ENCODE peak calls at places on chromosomes 2 and 18, in six cellular contexts. T, B, K, U, J and Y are unnamed samples.

GRCh38 chr2:101775092-101775491 is 77.6 kb downstream of the MAP4K4 start:
- DNase-seq in J (no peak), B (no peak), T (peak), K (no peak), U (no peak), Y (no peak)

GRCh38 chr2:88924533-88924932 is 233.1 kb downstream of the RPIA start:
- DNase-seq in K (no peak), U (no peak), J (no peak), T (no peak), B (no peak), Y (no peak)

GRCh38 chr2:216031960-216032689 is 18.8 kb upstream of the MREG start:
- DNase-seq in T (peak), B (no peak), U (no peak), K (peak), J (no peak), Y (peak)

GRCh38 chr18:79383388-79384056 is 12.2 kb upstream of the NFATC1 start:
- DNase-seq in B (no peak), U (no peak), T (no peak), K (no peak), J (no peak), Y (no peak)

GRCh38 chr2:233080836-233081229 is 20.7 kb downstream of the INPP5D start:
- DNase-seq in B (no peak), U (no peak), J (no peak), K (no peak), T (no peak), Y (no peak)

GRCh38 chr2:187528042-187528441 is 26.2 kb downstream of the TFPI start:
- DNase-seq in J (no peak), U (no peak), T (no peak), K (no peak), B (no peak), Y (no peak)

GRCh38 chr18:43805646-43806194 is 528.4 kb upstream of the SYT4 start:
- DNase-seq in J (no peak), U (no peak), T (peak), K (peak), B (no peak), Y (no peak)

GRCh38 chr18:58557013-58557435 is 71.9 kb downstream of the ALPK2 start:
- DNase-seq in K (no peak), B (no peak), J (no peak), T (no peak), U (peak), Y (no peak)

GRCh38 chr2:9800975-9801723 is 42.1 kb upstream of the TAF1B start:
- DNase-seq in K (no peak), U (no peak), B (no peak), T (peak), J (no peak), Y (peak)

GRCh38 chr2:207933396-207934045 is 91.8 kb downstream of the PLEKHM3 start:
- DNase-seq in B (no peak), T (no peak), U (no peak), K (no peak), J (no peak), Y (no peak)

GRCh38 chr2:27992787-27993747 is 102.5 kb downstream of the BABAM2 start:
- DNase-seq in B (no peak), J (no peak), T (peak), K (peak), U (no peak), Y (no peak)

GRCh38 chr2:241545113-241545512 is 13.4 kb upstream of the BOK start:
- DNase-seq in K (peak), T (peak), J (no peak), B (no peak), U (no peak), Y (no peak)

GRCh38 chr2:121099329-121100318 is 185.4 kb downstream of the TFCP2L1 start:
- DNase-seq in K (no peak), T (no peak), B (no peak), U (peak), J (no peak), Y (no peak)

GRCh38 chr2:54545700-54546450 is 89.7 kb downstream of the SPTBN1 start:
- DNase-seq in J (no peak), B (no peak), U (no peak), T (peak), K (no peak), Y (no peak)

GRCh38 chr2:228938629-228939028 is 332.5 kb downstream of the PID1 start:
- DNase-seq in K (peak), U (no peak), T (peak), B (peak), J (no peak), Y (no peak)

GRCh38 chr2:77479895-77480294 is 42.3 kb downstream of the LRRTM4 start:
- DNase-seq in J (no peak), K (no peak), T (no peak), U (no peak), B (no peak), Y (no peak)

GRCh38 chr18:79848579-79849327 is 51.0 kb downstream of the KCNG2 start:
- DNase-seq in U (no peak), J (no peak), T (no peak), B (no peak), K (no peak), Y (no peak)

GRCh38 chr2:28649481-28650260 is 102.0 kb upstream of the PPP1CB start:
- DNase-seq in K (peak), J (no peak), U (no peak), T (peak), B (no peak), Y (no peak)

GRCh38 chr2:149225446-149225845 is 104.9 kb upstream of the LYPD6 start:
- DNase-seq in J (no peak), U (no peak), B (no peak), K (no peak), T (no peak), Y (no peak)

GRCh38 chr18:27966872-27967271 is 210.1 kb downstream of the CDH2 start:
- DNase-seq in T (peak), U (no peak), J (no peak), B (no peak), K (no peak), Y (no peak)

GRCh38 chr18:9930299-9930884 is 16.6 kb downstream of the VAPA start:
- DNase-seq in T (no peak), U (no peak), J (no peak), B (no peak), K (no peak), Y (no peak)

GRCh38 chr2:58235988-58236387 is 5.1 kb downstream of the FANCL start:
- DNase-seq in K (no peak), B (no peak), T (no peak), J (no peak), U (no peak), Y (no peak)
- H3K4me3 ChIP-seq in K (no peak), B (no peak), T (no peak), J (no peak), U (no peak), Y (no peak)

DNA sequence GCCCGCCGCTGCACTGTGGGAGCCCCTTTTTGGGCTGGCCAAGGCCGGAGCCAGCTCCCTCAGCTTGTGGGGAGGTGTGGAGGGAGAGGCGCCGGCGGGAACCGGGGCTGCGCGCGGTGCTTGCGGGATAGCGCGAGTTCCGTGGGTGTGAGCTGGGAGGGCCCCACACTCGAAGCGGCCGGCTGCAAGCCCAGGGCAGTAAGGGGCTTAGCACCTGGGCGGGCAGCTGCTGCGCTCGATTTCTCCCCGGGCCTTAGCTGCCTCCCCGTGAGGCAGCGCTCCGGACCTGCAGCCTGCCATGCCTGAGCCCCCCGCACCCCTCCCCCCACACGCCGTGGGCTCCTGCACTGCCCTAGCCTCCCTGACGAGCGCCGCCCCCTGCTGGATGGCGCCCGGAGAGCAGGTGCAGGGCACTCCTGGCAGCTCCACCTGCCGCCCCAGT is 124.4 kb downstream of the CCDC178 start:
- DNase-seq in B (no peak), J (no peak), K (no peak), T (no peak), U (no peak), Y (no peak)
- H3K4me3 ChIP-seq in B (no peak), J (no peak), K (no peak), T (no peak), U (no peak), Y (no peak)

GRCh38 chr2:202643012-202643858 is 8.5 kb downstream of the FAM117B start:
- DNase-seq in U (no peak), T (no peak), J (no peak), K (no peak), B (peak), Y (no peak)

GRCh38 chr2:202639233-202639632 is 4.5 kb downstream of the FAM117B start:
- DNase-seq in B (no peak), T (no peak), J (no peak), K (no peak), U (no peak), Y (no peak)

GRCh38 chr2:202638710-202639109 is 3.9 kb downstream of the FAM117B start:
- DNase-seq in B (no peak), K (no peak), J (no peak), U (no peak), T (no peak), Y (no peak)

DNA sequence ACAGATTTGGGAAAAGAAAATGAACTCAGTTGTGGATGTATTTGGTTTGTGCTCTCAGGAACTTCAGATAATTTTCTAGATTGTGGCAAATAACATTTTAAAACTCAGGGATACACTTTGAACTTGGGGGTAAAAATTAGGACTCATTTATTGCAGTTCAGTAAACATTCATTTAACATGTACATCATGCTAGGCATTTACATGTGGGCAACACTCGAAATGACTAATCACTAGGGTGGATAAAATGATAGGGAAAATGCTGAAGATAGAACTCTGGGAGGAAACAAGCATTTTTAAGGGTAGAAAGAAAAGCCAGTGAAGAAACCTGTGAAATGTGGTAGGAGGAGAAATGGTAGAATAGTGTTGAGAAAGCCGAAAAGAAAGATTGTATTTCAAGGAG is 7.8 kb downstream of the FAM117B start:
- DNase-seq in T (no peak), U (no peak), J (no peak), K (no peak), B (no peak), Y (no peak)
- H3K4me3 ChIP-seq in T (no peak), U (no peak), J (no peak), K (no peak), B (peak), Y (no peak)

GRCh38 chr2:156320491-156320896 is 12.0 kb downstream of the NR4A2 start:
- DNase-seq in U (no peak), J (no peak), T (peak), B (no peak), K (no peak), Y (no peak)

GRCh38 chr2:156319811-156320490 is 12.6 kb downstream of the NR4A2 start:
- DNase-seq in J (no peak), T (peak), U (no peak), K (no peak), B (no peak), Y (no peak)

GRCh38 chr2:156322681-156323211 is 9.8 kb downstream of the NR4A2 start:
- DNase-seq in T (no peak), U (no peak), J (no peak), K (no peak), B (no peak), Y (no peak)

GRCh38 chr2:156322103-156322671 is 10.3 kb downstream of the NR4A2 start:
- DNase-seq in U (no peak), K (no peak), B (no peak), T (no peak), J (no peak), Y (no peak)

GRCh38 chr2:156321243-156321904 is 11.1 kb downstream of the NR4A2 start:
- DNase-seq in J (no peak), U (no peak), B (no peak), T (no peak), K (no peak), Y (no peak)
- H3K4me3 ChIP-seq in J (peak), U (no peak), B (no peak), T (peak), K (peak), Y (peak)